ENCODE peak calls at places on chromosomes 7 and 10, in nine cellular contexts. M is hypothalamus, N is GM12865, D is Calu3, F is COR-L47, A is ELF-1, E is right lobe of liver, X is cardiac fibroblast, W is HuH-7.5. I is an unnamed sample.

GRCh38 chr7:133054167-133054840 is 27.6 kb downstream of the CHCHD3 start:
- DNase-seq in M (no peak), N (no peak), D (no peak), F (no peak), A (no peak), E (no peak), X (no peak), W (no peak), I (peak; percentile 18)

GRCh38 chr10:128839134-128839533 is 627.9 kb upstream of the MGMT start:
- DNase-seq in M (no peak), N (no peak), D (no peak), F (no peak), A (no peak), E (no peak), X (no peak), W (no peak), I (no peak)

GRCh38 chr7:92837214-92837749 is 909 bp upstream of the CDK6 start:
- DNase-seq in M (no peak), N (no peak), D (no peak), F (no peak), A (no peak), E (no peak), X (peak; percentile 39), W (no peak), I (no peak)

GRCh38 chr10:71708301-71708703 is 11.3 kb downstream of the C10orf105 start:
- DNase-seq in M (no peak), N (peak; percentile 53), D (peak; percentile 73), F (no peak), A (peak; percentile 88), E (peak; percentile 69), X (peak; percentile 48), W (peak; percentile 69), I (peak; percentile 22)

GRCh38 chr10:18582803-18583202 is 68.6 kb downstream of the NSUN6 start:
- DNase-seq in M (no peak), N (peak; percentile 7), D (no peak), F (no peak), A (no peak), E (no peak), X (peak; percentile 23), W (no peak), I (peak; percentile 74)

GRCh38 chr10:97234403-97234802 is 48.6 kb upstream of the SLIT1 start:
- DNase-seq in M (no peak), N (peak; percentile 45), D (peak; percentile 3), F (peak; percentile 5), A (no peak), E (no peak), X (peak; percentile 72), W (peak; percentile 16), I (peak; percentile 58)

GRCh38 chr10:60974463-60975149 is 30.6 kb upstream of the RHOBTB1 start:
- DNase-seq in M (no peak), N (no peak), D (no peak), F (no peak), A (no peak), E (no peak), X (no peak), W (no peak), I (no peak)

GRCh38 chr7:80665526-80665925 is 27.1 kb downstream of the CD36 start:
- DNase-seq in M (no peak), N (no peak), D (no peak), F (no peak), A (no peak), E (no peak), X (no peak), W (no peak), I (no peak)

GRCh38 chr10:7102084-7102483 is 308.8 kb downstream of the SFMBT2 start:
- DNase-seq in M (no peak), N (no peak), D (no peak), F (no peak), A (no peak), E (no peak), X (peak; percentile 65), W (no peak), I (no peak)

GRCh38 chr7:5629941-5630340 is 151.5 kb downstream of the RNF216 start:
- DNase-seq in M (no peak), N (no peak), D (no peak), F (no peak), A (peak; percentile 49), E (no peak), X (peak; percentile 43), W (no peak), I (peak; percentile 65)

GRCh38 chr7:87935373-87935706 is 1.3 kb downstream of the ADAM22 start:
- DNase-seq in M (no peak), N (peak; percentile 28), D (no peak), F (no peak), A (no peak), E (no peak), X (no peak), W (no peak), I (no peak)

GRCh38 chr10:3046210-3046779 is 21.1 kb upstream of the PFKP start:
- DNase-seq in M (no peak), N (no peak), D (peak; percentile 11), F (no peak), A (no peak), E (no peak), X (no peak), W (no peak), I (no peak)

GRCh38 chr10:88979153-88979562 is 11.4 kb upstream of the FAS start:
- DNase-seq in M (no peak), N (no peak), D (no peak), F (no peak), A (peak; percentile 56), E (no peak), X (peak; percentile 92), W (no peak), I (peak; percentile 80)